ENCODE peak calls at places on chromosome 16, in eight cellular contexts. One of them, this sample, is unnamed. For H3K27me3, the result is how much of the 10 kb centered on the place peaks cover.

GRCh38 chr16:71358464-71359031 is at the start of gene CALB2:
- DNase-seq in right atrium auricular region: peak
- DNase-seq in CD8-positive, alpha-beta memory T cell: peak
- DNase-seq in CD8-positive, alpha-beta T cell: peak
- DNase-seq in body of pancreas: peak
- DNase-seq in thoracic aorta: no peak
- DNase-seq in naive thymus-derived CD4-positive, alpha-beta T cell: peak
- DNase-seq in psoas muscle: peak
- DNase-seq in this sample: peak

GRCh38 chr16:89615596-89616090 is 2.2 kb downstream of the DPEP1 start:
- DNase-seq in right atrium auricular region: no peak
- DNase-seq in CD8-positive, alpha-beta memory T cell: peak
- DNase-seq in CD8-positive, alpha-beta T cell: no peak
- DNase-seq in body of pancreas: no peak
- DNase-seq in thoracic aorta: no peak
- DNase-seq in naive thymus-derived CD4-positive, alpha-beta T cell: no peak
- DNase-seq in psoas muscle: no peak
- DNase-seq in this sample: peak

GRCh38 chr16:1900452-1900774 is 17.8 kb downstream of the HS3ST6 start:
- DNase-seq in right atrium auricular region: no peak
- DNase-seq in CD8-positive, alpha-beta memory T cell: no peak
- DNase-seq in CD8-positive, alpha-beta T cell: no peak
- DNase-seq in body of pancreas: no peak
- DNase-seq in thoracic aorta: no peak
- DNase-seq in naive thymus-derived CD4-positive, alpha-beta T cell: no peak
- DNase-seq in psoas muscle: no peak
- DNase-seq in this sample: no peak

GRCh38 chr16:47966325-47966724 is 189.5 kb downstream of the ABCC12 start:
- DNase-seq in right atrium auricular region: no peak
- DNase-seq in CD8-positive, alpha-beta memory T cell: no peak
- DNase-seq in CD8-positive, alpha-beta T cell: no peak
- DNase-seq in body of pancreas: no peak
- DNase-seq in thoracic aorta: no peak
- DNase-seq in naive thymus-derived CD4-positive, alpha-beta T cell: no peak
- DNase-seq in psoas muscle: no peak
- DNase-seq in this sample: no peak

GRCh38 chr16:69351309-69352027 is at the start of gene TMED6:
- DNase-seq in right atrium auricular region: no peak
- DNase-seq in CD8-positive, alpha-beta memory T cell: no peak
- DNase-seq in CD8-positive, alpha-beta T cell: no peak
- DNase-seq in body of pancreas: peak
- DNase-seq in thoracic aorta: no peak
- DNase-seq in naive thymus-derived CD4-positive, alpha-beta T cell: no peak
- DNase-seq in psoas muscle: no peak
- DNase-seq in this sample: no peak

GRCh38 chr16:68644715-68645493 is at the start of gene CDH3:
- DNase-seq in right atrium auricular region: no peak
- DNase-seq in CD8-positive, alpha-beta memory T cell: peak
- DNase-seq in CD8-positive, alpha-beta T cell: no peak
- DNase-seq in body of pancreas: peak
- DNase-seq in thoracic aorta: no peak
- DNase-seq in naive thymus-derived CD4-positive, alpha-beta T cell: no peak
- DNase-seq in psoas muscle: no peak
- DNase-seq in this sample: no peak

GRCh38 chr16:53511084-53511402 is 8.0 kb upstream of the AKTIP start:
- DNase-seq in right atrium auricular region: peak
- DNase-seq in CD8-positive, alpha-beta memory T cell: no peak
- DNase-seq in CD8-positive, alpha-beta T cell: no peak
- DNase-seq in body of pancreas: no peak
- DNase-seq in thoracic aorta: no peak
- DNase-seq in naive thymus-derived CD4-positive, alpha-beta T cell: no peak
- DNase-seq in psoas muscle: no peak
- DNase-seq in this sample: no peak

GRCh38 chr16:84062734-84063640 is 20.4 kb upstream of the SLC38A8 start:
- DNase-seq in right atrium auricular region: peak
- DNase-seq in CD8-positive, alpha-beta memory T cell: peak
- DNase-seq in CD8-positive, alpha-beta T cell: peak
- DNase-seq in body of pancreas: peak
- DNase-seq in thoracic aorta: peak
- DNase-seq in naive thymus-derived CD4-positive, alpha-beta T cell: peak
- DNase-seq in psoas muscle: peak
- DNase-seq in this sample: peak

GRCh38 chr16:68972720-68973119 is 129.4 kb downstream of the TANGO6 start:
- DNase-seq in right atrium auricular region: no peak
- DNase-seq in CD8-positive, alpha-beta memory T cell: no peak
- DNase-seq in CD8-positive, alpha-beta T cell: no peak
- DNase-seq in body of pancreas: no peak
- DNase-seq in thoracic aorta: no peak
- DNase-seq in naive thymus-derived CD4-positive, alpha-beta T cell: no peak
- DNase-seq in psoas muscle: no peak
- DNase-seq in this sample: no peak

GRCh38 chr16:51431517-51432241 is 280.6 kb upstream of the SALL1 start:
- DNase-seq in right atrium auricular region: no peak
- DNase-seq in CD8-positive, alpha-beta memory T cell: no peak
- DNase-seq in CD8-positive, alpha-beta T cell: no peak
- DNase-seq in body of pancreas: peak
- DNase-seq in thoracic aorta: no peak
- DNase-seq in naive thymus-derived CD4-positive, alpha-beta T cell: no peak
- DNase-seq in psoas muscle: no peak
- DNase-seq in this sample: no peak

DNA sequence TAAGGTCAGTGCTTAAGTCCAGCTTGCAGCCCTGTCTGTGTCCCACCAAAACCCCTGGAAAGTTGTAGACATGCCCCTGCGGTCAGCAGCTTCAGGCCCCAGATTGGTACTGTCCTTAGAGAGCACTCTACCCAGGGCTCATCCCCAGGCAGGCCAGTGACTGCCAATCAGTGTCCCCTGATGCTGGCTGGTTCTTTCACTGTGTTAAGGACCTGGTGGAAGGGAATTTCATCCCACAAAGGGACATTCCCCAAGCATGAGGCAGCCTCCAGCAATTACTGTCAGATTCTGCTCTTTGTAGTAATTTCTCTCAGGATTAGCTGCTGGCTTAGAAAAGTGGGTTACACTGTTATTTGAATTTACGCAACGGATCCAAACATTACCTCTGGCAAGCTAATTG is 5.8 kb downstream of the IRX6 start:
- DNase-seq in right atrium auricular region: no peak
- DNase-seq in CD8-positive, alpha-beta memory T cell: no peak
- DNase-seq in CD8-positive, alpha-beta T cell: no peak
- DNase-seq in body of pancreas: no peak
- DNase-seq in thoracic aorta: no peak
- DNase-seq in naive thymus-derived CD4-positive, alpha-beta T cell: no peak
- DNase-seq in psoas muscle: no peak
- DNase-seq in this sample: no peak
- H3K27me3 ChIP-seq in right atrium auricular region: under half
- H3K27me3 ChIP-seq in CD8-positive, alpha-beta memory T cell: under half
- H3K27me3 ChIP-seq in CD8-positive, alpha-beta T cell: under half
- H3K27me3 ChIP-seq in body of pancreas: under half
- H3K27me3 ChIP-seq in thoracic aorta: under half
- H3K27me3 ChIP-seq in naive thymus-derived CD4-positive, alpha-beta T cell: under half
- H3K27me3 ChIP-seq in psoas muscle: under half
- H3K27me3 ChIP-seq in this sample: under half

DNA sequence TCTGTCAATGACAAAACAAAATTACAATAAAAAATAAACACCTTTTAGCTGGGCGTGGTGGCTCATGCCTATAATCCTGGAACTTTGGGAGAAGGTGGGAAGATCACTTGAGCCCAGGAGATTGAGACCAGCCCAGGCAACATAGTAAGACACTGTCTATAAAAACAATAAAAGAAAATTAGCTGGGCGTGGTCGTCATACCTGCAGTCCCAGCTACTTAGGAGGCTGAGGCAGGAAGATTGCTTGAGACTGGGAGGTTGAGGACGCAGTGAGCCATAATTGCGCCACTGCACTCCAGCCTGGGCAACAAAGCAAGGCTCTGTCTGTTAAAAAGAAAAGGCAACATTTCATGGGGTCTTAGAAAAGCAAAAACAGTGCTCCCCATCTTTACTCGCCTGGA is 32.7 kb downstream of the EMP2 start:
- DNase-seq in right atrium auricular region: no peak
- DNase-seq in CD8-positive, alpha-beta memory T cell: no peak
- DNase-seq in CD8-positive, alpha-beta T cell: no peak
- DNase-seq in body of pancreas: no peak
- DNase-seq in thoracic aorta: no peak
- DNase-seq in naive thymus-derived CD4-positive, alpha-beta T cell: no peak
- DNase-seq in psoas muscle: no peak
- DNase-seq in this sample: no peak
- H3K27ac ChIP-seq in right atrium auricular region: no peak
- H3K27ac ChIP-seq in CD8-positive, alpha-beta memory T cell: no peak
- H3K27ac ChIP-seq in CD8-positive, alpha-beta T cell: no peak
- H3K27ac ChIP-seq in body of pancreas: no peak
- H3K27ac ChIP-seq in thoracic aorta: no peak
- H3K27ac ChIP-seq in naive thymus-derived CD4-positive, alpha-beta T cell: no peak
- H3K27ac ChIP-seq in psoas muscle: no peak
- H3K27ac ChIP-seq in this sample: no peak

GRCh38 chr16:67530013-67530939 is 1.6 kb downstream of the RIPOR1 start:
- DNase-seq in right atrium auricular region: peak
- DNase-seq in CD8-positive, alpha-beta memory T cell: no peak
- DNase-seq in CD8-positive, alpha-beta T cell: no peak
- DNase-seq in body of pancreas: peak
- DNase-seq in thoracic aorta: peak
- DNase-seq in naive thymus-derived CD4-positive, alpha-beta T cell: no peak
- DNase-seq in psoas muscle: peak
- DNase-seq in this sample: no peak

GRCh38 chr16:67528222-67528869 is at the start of gene RIPOR1:
- DNase-seq in right atrium auricular region: no peak
- DNase-seq in CD8-positive, alpha-beta memory T cell: no peak
- DNase-seq in CD8-positive, alpha-beta T cell: no peak
- DNase-seq in body of pancreas: peak
- DNase-seq in thoracic aorta: no peak
- DNase-seq in naive thymus-derived CD4-positive, alpha-beta T cell: no peak
- DNase-seq in psoas muscle: peak
- DNase-seq in this sample: peak

GRCh38 chr16:67531247-67531646 is 2.6 kb downstream of the RIPOR1 start:
- DNase-seq in right atrium auricular region: no peak
- DNase-seq in CD8-positive, alpha-beta memory T cell: no peak
- DNase-seq in CD8-positive, alpha-beta T cell: no peak
- DNase-seq in body of pancreas: peak
- DNase-seq in thoracic aorta: no peak
- DNase-seq in naive thymus-derived CD4-positive, alpha-beta T cell: no peak
- DNase-seq in psoas muscle: no peak
- DNase-seq in this sample: no peak

GRCh38 chr16:67528870-67529638 is 425 bp downstream of the RIPOR1 start:
- DNase-seq in right atrium auricular region: no peak
- DNase-seq in CD8-positive, alpha-beta memory T cell: no peak
- DNase-seq in CD8-positive, alpha-beta T cell: no peak
- DNase-seq in body of pancreas: peak
- DNase-seq in thoracic aorta: no peak
- DNase-seq in naive thymus-derived CD4-positive, alpha-beta T cell: no peak
- DNase-seq in psoas muscle: no peak
- DNase-seq in this sample: no peak

DNA sequence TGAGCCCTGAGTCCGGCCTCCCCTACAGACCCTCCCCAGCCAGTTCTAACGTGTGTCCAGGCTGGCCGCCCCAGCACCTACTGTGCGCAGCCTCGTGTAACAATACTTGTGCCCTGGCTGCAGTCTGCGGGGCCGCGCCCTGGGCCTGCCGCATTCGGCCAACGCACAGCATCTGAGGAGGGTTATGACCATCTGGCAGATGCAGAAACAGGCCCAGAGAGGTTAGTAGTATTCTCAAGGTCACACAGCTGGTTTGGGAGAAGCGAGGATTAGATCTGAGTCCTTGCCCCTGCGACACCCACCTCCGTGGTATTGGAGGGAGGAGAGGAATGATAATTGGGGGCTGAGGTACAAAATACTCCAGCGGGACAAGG is 997 bp downstream of the RIPOR1 start:
- DNase-seq in right atrium auricular region: no peak
- DNase-seq in CD8-positive, alpha-beta memory T cell: no peak
- DNase-seq in CD8-positive, alpha-beta T cell: no peak
- DNase-seq in body of pancreas: no peak
- DNase-seq in thoracic aorta: no peak
- DNase-seq in naive thymus-derived CD4-positive, alpha-beta T cell: no peak
- DNase-seq in psoas muscle: no peak
- DNase-seq in this sample: no peak
- H3K27me3 ChIP-seq in right atrium auricular region: under half
- H3K27me3 ChIP-seq in CD8-positive, alpha-beta memory T cell: under half
- H3K27me3 ChIP-seq in CD8-positive, alpha-beta T cell: under half
- H3K27me3 ChIP-seq in body of pancreas: under half
- H3K27me3 ChIP-seq in thoracic aorta: under half
- H3K27me3 ChIP-seq in naive thymus-derived CD4-positive, alpha-beta T cell: under half
- H3K27me3 ChIP-seq in psoas muscle: under half
- H3K27me3 ChIP-seq in this sample: under half

DNA sequence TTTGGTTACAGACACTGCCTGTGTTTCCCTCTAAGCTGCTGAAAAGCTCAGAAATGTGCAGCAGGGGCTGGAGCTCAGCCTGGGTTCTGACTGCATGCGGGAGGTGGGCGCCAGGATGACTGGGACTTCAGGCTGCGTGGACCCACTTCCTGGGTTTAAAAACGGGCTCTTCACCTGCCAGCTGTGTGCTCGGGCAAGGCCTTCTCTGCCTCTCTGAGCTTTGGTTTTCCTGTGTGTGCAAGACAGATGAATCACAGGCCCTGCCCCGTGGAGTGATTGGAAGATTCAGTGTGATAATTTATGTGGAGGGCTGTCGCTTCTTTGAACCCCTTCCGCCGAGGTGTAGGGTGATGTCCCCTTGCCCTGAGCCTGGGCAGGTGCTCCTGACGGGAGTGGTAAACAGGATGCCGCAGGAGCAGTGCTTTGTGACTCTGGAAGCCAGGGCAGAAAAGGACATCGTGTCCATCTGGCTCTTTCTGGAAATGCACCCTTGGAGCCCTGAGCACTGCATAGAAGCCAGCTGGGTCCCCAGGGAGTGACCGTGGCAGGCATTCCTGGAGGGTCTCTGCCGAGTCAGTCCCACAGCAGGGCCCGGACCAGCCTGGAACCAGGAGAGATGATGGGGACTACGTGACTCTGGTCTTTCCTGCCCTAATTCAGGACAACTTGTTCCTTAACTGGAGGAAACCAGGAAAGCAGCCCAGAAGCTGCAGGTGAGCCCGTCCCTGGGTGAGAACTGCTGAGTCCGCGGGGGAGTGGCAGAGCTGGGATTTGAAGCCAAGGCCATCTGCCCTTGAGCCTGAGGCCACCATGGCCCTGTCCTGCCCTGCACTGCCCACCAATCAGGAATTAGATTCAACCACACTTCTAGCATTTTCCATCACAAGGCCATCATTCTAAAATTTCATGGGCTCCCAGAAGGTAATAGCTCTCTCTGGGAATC is 28.5 kb upstream of the SLC7A5 start:
- DNase-seq in right atrium auricular region: no peak
- DNase-seq in CD8-positive, alpha-beta memory T cell: peak
- DNase-seq in CD8-positive, alpha-beta T cell: peak
- DNase-seq in body of pancreas: no peak
- DNase-seq in thoracic aorta: no peak
- DNase-seq in naive thymus-derived CD4-positive, alpha-beta T cell: no peak
- DNase-seq in psoas muscle: no peak
- DNase-seq in this sample: peak
- H3K27ac ChIP-seq in right atrium auricular region: no peak
- H3K27ac ChIP-seq in CD8-positive, alpha-beta memory T cell: no peak
- H3K27ac ChIP-seq in CD8-positive, alpha-beta T cell: no peak
- H3K27ac ChIP-seq in body of pancreas: no peak
- H3K27ac ChIP-seq in thoracic aorta: peak
- H3K27ac ChIP-seq in naive thymus-derived CD4-positive, alpha-beta T cell: peak
- H3K27ac ChIP-seq in psoas muscle: no peak
- H3K27ac ChIP-seq in this sample: peak

DNA sequence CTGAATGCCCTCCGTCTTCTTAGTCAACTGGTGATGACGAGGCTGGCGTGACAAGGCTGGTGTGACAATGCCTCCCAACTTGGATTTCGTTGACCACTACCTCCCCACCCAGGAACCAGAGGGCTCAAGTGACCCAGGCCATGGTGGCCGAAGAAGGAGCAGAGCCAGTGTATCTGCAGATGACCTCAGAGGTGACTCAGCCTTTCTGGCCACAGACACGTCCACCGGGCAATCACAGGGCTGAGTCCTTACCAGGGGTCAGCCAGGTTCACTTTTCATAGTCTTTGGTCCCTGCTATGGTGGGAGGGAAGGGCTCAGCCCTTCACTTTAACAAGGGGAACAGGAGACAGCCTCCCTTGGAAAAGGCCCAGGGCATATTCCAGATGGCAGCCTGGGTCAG is 116.3 kb downstream of the MAF start:
- DNase-seq in right atrium auricular region: no peak
- DNase-seq in CD8-positive, alpha-beta memory T cell: no peak
- DNase-seq in CD8-positive, alpha-beta T cell: no peak
- DNase-seq in body of pancreas: no peak
- DNase-seq in thoracic aorta: no peak
- DNase-seq in naive thymus-derived CD4-positive, alpha-beta T cell: no peak
- DNase-seq in psoas muscle: no peak
- DNase-seq in this sample: no peak
- H3K27me3 ChIP-seq in right atrium auricular region: under half
- H3K27me3 ChIP-seq in CD8-positive, alpha-beta memory T cell: under half
- H3K27me3 ChIP-seq in CD8-positive, alpha-beta T cell: under half
- H3K27me3 ChIP-seq in body of pancreas: under half
- H3K27me3 ChIP-seq in thoracic aorta: under half
- H3K27me3 ChIP-seq in naive thymus-derived CD4-positive, alpha-beta T cell: under half
- H3K27me3 ChIP-seq in psoas muscle: under half
- H3K27me3 ChIP-seq in this sample: under half